ENCODE peak calls at places on chromosomes 7 and 10, in seven cellular contexts. N is mammary epithelial cell, D is thyroid gland, V is kidney, S is MM.1S, L is fibroblast of the aortic adventitia, Z is neural crest cell. G is an unnamed sample.

GRCh38 chr7:74568658-74569057 is 88.9 kb upstream of the GTF2I start:
- DNase-seq in N (no peak), L (no peak), S (no peak), Z (no peak), V (no peak), D (no peak), G (no peak)

GRCh38 chr10:127579640-127580039 is 30.5 kb downstream of the NPS start:
- DNase-seq in V (no peak), D (no peak), Z (no peak), S (no peak), N (no peak), L (no peak), G (no peak)

GRCh38 chr7:5677538-5678294 is 103.7 kb downstream of the RNF216 start:
- DNase-seq in V (peak; percentile 80), S (peak; percentile 25), N (peak; percentile 63), Z (peak; percentile 49), L (peak; percentile 83), D (peak; percentile 61), G (no peak)

GRCh38 chr7:39565538-39565937 is 666 bp upstream of the YAE1 start:
- DNase-seq in S (no peak), N (peak; percentile 28), V (no peak), L (no peak), Z (no peak), D (no peak), G (no peak)

GRCh38 chr10:125982256-125982948 is 86.0 kb downstream of the FANK1 start:
- DNase-seq in V (no peak), L (peak; percentile 86), S (peak; percentile 59), Z (peak; percentile 35), D (peak; percentile 29), N (peak; percentile 52), G (peak; percentile 40)

GRCh38 chr10:84355106-84355505 is 26.7 kb downstream of the CCSER2 start:
- DNase-seq in D (no peak), Z (no peak), N (no peak), V (no peak), L (no peak), S (no peak), G (no peak)

GRCh38 chr7:36152756-36153570 is at the start of gene EEPD1:
- DNase-seq in Z (peak; percentile 99), V (peak; percentile 100), D (peak; percentile 100), L (peak; percentile 98), N (peak; percentile 99), S (peak; percentile 98), G (peak; percentile 97)

GRCh38 chr7:82481499-82482097 is 38.0 kb upstream of the CACNA2D1 start:
- DNase-seq in D (no peak), Z (no peak), V (no peak), L (peak; percentile 62), S (peak; percentile 32), N (peak; percentile 9), G (no peak)

GRCh38 chr10:79559726-79560125 is 481 bp downstream of the SFTPA2 start:
- DNase-seq in N (peak; percentile 25), S (no peak), L (peak; percentile 6), V (no peak), D (no peak), Z (no peak), G (no peak)

GRCh38 chr7:112272921-112273561 is 66.5 kb downstream of the ZNF277 start:
- DNase-seq in V (no peak), Z (no peak), S (peak; percentile 86), N (no peak), D (peak; percentile 1), L (no peak), G (no peak)

GRCh38 chr7:126698446-126698845 is 554.3 kb downstream of the GRM8 start:
- DNase-seq in L (no peak), S (no peak), N (peak; percentile 82), Z (no peak), D (no peak), V (no peak), G (no peak)

GRCh38 chr10:24439935-24440334 is 231.0 kb downstream of the KIAA1217 start:
- DNase-seq in S (no peak), N (no peak), L (no peak), D (no peak), V (no peak), Z (no peak), G (no peak)

GRCh38 chr10:59134302-59134701 is 42.1 kb upstream of the PHYHIPL start:
- DNase-seq in V (no peak), Z (no peak), D (no peak), N (no peak), S (no peak), L (no peak), G (no peak)

GRCh38 chr10:5035356-5035755 is 31.7 kb upstream of the AKR1C2 start:
- DNase-seq in V (no peak), N (no peak), L (no peak), D (no peak), S (no peak), Z (no peak), G (no peak)

GRCh38 chr10:59896186-59896585 is 10.2 kb downstream of the CCDC6 start:
- DNase-seq in D (peak; percentile 28), L (no peak), Z (no peak), S (no peak), V (no peak), N (no peak), G (no peak)

GRCh38 chr7:132307465-132307864 is 268.8 kb downstream of the PLXNA4 start:
- DNase-seq in L (no peak), V (no peak), D (no peak), N (no peak), S (peak; percentile 39), Z (no peak), G (no peak)

GRCh38 chr7:151309306-151309705 is 32.3 kb upstream of the NUB1 start:
- DNase-seq in N (no peak), D (no peak), L (peak; percentile 57), Z (no peak), V (no peak), S (no peak), G (no peak)

DNA sequence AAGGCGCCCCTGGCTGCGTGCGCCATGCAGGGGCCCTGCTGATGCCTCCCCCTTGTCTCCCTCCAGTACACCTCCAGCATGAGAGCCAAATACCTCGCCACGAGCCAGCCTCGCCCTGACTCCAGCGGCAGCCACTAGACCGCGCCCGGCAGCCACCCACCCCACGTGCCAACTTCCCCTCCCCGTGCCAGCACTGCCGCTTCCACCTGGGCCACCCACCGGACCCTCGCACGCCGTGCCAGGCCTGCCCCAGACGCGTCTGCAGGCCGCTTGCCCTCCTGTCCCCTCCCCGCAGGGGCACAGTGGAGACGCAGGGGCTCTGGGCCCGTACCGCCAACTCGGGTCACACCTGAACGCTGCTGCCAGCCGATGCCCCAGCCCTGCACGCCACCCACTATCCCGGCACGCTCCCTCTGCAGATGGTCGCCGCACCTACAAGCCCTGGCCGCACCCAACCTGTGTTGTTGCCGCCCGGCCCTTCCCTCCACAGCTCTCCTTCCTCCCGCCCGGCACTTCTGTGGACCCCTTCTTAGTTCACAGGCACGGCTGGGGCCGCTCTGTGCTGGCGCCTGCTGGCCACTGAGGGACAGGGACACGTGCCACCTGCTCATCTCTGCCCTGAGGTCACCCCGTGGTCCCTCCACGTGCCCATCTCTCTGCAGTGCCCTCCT is 26.3 kb upstream of the AMZ1 start:
- DNase-seq in S (no peak), N (no peak), L (no peak), V (peak; percentile 72), Z (no peak), D (no peak), G (no peak)
- TF ChIP-seq CTCF in S (no peak), N (no peak), L (no peak), V (no peak), Z (no peak), D (no peak), G (no peak)

DNA sequence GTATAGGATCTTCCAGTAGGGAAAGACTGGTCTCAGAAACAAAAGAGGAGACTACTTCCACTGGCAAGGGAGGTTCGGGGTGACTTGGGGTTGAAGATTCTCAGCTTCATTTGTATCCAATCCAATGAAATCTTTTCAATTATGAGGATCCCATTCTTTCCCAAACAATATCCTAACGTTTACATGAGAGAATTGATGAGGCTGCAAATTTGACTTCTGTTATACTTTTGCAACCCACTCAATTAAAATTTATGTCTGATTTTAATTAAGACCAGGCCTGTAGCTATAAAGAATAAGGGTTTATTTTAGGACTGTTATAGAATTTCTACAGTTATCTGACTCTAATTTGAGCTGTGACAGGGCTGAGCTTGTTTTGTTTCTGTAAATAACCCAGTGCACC is 251.5 kb downstream of the ANKRD7 start:
- DNase-seq in V (no peak), N (no peak), Z (no peak), S (no peak), L (no peak), D (no peak), G (no peak)
- TF ChIP-seq CTCF in V (no peak), N (no peak), Z (no peak), S (no peak), L (no peak), D (no peak), G (no peak)

DNA sequence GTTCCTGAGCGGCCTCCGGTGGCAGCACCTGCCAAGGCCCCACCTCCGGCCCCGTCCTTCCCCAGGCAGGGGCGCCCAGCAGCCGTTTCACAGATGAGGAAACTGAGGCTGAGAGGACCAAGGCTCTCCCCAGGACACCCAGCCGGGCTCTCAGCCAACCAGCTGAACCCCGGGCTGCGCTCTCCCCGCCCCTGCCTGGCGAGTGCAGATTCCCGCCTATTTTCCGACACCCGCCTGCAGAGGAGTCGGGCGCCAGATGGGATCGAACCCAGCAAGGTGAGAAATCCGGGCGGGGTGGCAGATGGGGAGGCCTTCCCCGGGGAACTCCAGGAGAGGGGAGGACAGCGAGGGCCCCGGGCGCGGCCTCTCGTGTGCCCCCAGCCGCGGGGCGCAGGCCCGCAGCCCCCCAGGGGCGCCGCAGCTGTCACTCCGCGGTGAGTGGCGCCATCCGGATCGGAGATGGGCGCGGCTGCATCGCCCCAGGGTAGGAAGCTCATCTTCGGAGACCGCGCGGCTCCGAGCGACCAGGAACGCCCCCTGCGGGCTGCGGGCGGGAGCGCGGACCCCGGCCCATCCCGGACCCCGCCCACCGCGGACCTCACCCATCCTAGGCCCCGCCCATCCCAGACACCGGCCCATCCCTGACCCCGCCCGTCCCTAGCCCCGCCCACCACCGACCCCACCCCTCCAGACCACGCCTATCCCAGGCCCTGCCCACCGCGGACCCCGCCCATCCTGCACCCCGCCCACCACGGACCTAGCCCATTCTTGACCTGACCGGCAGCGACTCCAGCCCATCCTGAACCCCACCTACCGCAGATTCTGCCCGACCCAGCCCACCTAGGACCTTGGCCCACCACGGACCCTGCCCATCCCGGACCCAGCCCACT is 90.3 kb downstream of the MICALL2 start:
- DNase-seq in S (no peak), D (no peak), Z (peak; percentile 82), V (peak; percentile 66), L (no peak), N (no peak), G (no peak)
- TF ChIP-seq CTCF in S (no peak), D (no peak), Z (peak; percentile 69), V (no peak), L (no peak), N (no peak), G (peak; percentile 33)

DNA sequence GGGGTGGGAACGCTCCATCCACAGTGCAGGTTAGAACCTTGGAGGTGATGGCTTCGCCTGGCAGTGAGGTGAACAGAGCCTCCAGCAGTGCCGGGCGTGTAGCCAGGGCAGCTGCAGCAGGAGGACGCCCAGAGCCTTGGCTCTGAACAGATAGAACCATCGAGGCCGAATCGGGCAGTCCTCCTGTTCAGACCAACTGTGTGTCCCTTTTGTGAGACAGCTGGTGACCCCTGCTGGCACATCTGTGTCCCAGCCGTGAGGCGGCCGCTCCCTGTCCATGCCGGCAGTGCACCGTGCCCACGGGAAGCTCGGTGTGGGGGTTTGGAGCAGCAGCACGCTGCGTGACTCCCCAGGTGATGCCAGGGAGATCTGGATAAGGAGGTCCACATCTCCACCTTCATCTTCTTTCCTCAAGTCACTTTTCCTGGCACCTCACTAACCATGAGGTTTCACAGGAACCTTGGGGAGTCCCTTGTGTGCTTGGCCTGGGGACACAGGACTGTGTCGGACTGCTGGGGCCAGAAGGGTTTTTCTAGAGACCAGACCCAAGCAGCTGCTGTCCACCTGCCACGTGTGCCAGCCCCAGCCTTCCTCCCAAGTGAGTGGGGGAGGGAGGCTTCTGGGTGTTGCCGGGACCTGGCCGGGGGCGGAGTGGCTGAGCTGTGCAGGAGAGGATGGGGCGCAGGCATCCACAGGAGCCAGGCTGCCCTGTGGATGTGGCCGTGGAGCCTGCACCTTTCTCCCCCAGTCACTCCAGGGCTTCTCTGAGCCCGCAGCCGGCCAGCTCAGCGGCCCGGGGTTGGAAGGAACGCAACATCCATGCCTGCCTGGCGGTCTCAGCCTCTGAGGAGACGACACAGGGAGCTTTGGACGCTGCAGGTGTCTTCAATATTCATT is 69.4 kb downstream of the DNAJB6 start:
- DNase-seq in Z (no peak), V (peak; percentile 63), L (no peak), S (no peak), N (no peak), D (no peak), G (no peak)
- TF ChIP-seq CTCF in Z (peak; percentile 25), V (no peak), L (no peak), S (no peak), N (peak; percentile 30), D (no peak), G (peak; percentile 49)